ENCODE peak calls at places on chromosomes 2 and 18, in ten cellular contexts. B is lung microvascular endothelial cell; D is ELR; H is activated T-cell treated with anti-CD3 and anti-CD28 coated beads, Interleukin-2, amount 50 U/mL, for 72 hours; X is neural progenitor cell; I is iPS-NIHi11; E is WERI-Rb-1; O is stimulated activated CD4-positive, alpha-beta T cell treated with anti-CD3 and anti-CD28 coated beads, Interleukin-15, amount 100 ng/mL, for 1 hour; T is NCI-H146; S is glutamatergic neuron. N is an unnamed sample.

GRCh38 chr2:232203166-232203891 is 175.2 kb upstream of the ALPP start:
- DNase-seq in B (no peak), D (no peak), H (no peak), X (no peak), I (no peak), E (no peak), O (no peak), T (no peak), S (no peak), N (no peak)

GRCh38 chr2:30110773-30111172 is 36.0 kb upstream of the YPEL5 start:
- DNase-seq in B (no peak), D (peak), H (no peak), X (no peak), I (no peak), E (no peak), O (no peak), T (no peak), S (no peak), N (no peak)

GRCh38 chr2:75098856-75099255 is 100.5 kb downstream of the TACR1 start:
- DNase-seq in B (peak), D (peak), H (no peak), X (peak), I (peak), E (peak), O (no peak), T (peak), S (no peak), N (no peak)

GRCh38 chr2:197675246-197675645 is at the start of gene RFTN2:
- DNase-seq in B (peak), D (no peak), H (no peak), X (no peak), I (no peak), E (no peak), O (no peak), T (no peak), S (no peak), N (no peak)

GRCh38 chr18:76524900-76525698 is 30.1 kb upstream of the ZNF516 start:
- DNase-seq in B (peak), D (peak), H (no peak), X (peak), I (no peak), E (no peak), O (no peak), T (peak), S (no peak), N (no peak)

GRCh38 chr2:233063269-233063975 is 3.3 kb downstream of the INPP5D start:
- DNase-seq in B (no peak), D (no peak), H (no peak), X (peak), I (peak), E (peak), O (no peak), T (no peak), S (no peak), N (no peak)

GRCh38 chr2:200267350-200267749 is 39.1 kb upstream of the SPATS2L start:
- DNase-seq in B (no peak), D (no peak), H (no peak), X (no peak), I (no peak), E (no peak), O (no peak), T (no peak), S (no peak), N (no peak)

GRCh38 chr2:205733082-205733481 is 50.8 kb downstream of the NRP2 start:
- DNase-seq in B (no peak), D (no peak), H (no peak), X (no peak), I (no peak), E (no peak), O (no peak), T (no peak), S (no peak), N (no peak)

GRCh38 chr18:31206064-31206463 is 43.4 kb upstream of the DSC1 start:
- DNase-seq in B (no peak), D (no peak), H (no peak), X (no peak), I (no peak), E (no peak), O (no peak), T (no peak), S (no peak), N (no peak)

GRCh38 chr2:45236268-45236667 is 227.0 kb upstream of the SIX2 start:
- DNase-seq in B (no peak), D (no peak), H (no peak), X (no peak), I (no peak), E (no peak), O (no peak), T (no peak), S (no peak), N (no peak)

GRCh38 chr2:19879115-19879514 is 22.7 kb downstream of the TTC32 start:
- DNase-seq in B (no peak), D (no peak), H (no peak), X (no peak), I (no peak), E (no peak), O (no peak), T (no peak), S (no peak), N (no peak)

GRCh38 chr2:44392338-44392943 is 30.7 kb downstream of the CAMKMT start:
- DNase-seq in B (peak), D (peak), H (peak), X (peak), I (peak), E (peak), O (no peak), T (peak), S (peak), N (no peak)

GRCh38 chr2:151553-152328 is 105.4 kb upstream of the FAM110C start:
- DNase-seq in B (no peak), D (no peak), H (no peak), X (peak), I (peak), E (no peak), O (no peak), T (no peak), S (no peak), N (no peak)

GRCh38 chr2:47226124-47227040 is 71.3 kb upstream of the STPG4 start:
- DNase-seq in B (no peak), D (no peak), H (no peak), X (no peak), I (no peak), E (no peak), O (no peak), T (peak), S (no peak), N (no peak)

GRCh38 chr2:22756644-22757043 is 628.3 kb upstream of the KLHL29 start:
- DNase-seq in B (no peak), D (no peak), H (no peak), X (no peak), I (no peak), E (peak), O (no peak), T (no peak), S (no peak), N (no peak)

GRCh38 chr18:68024716-68025115 is 508.2 kb upstream of the DSEL start:
- DNase-seq in B (no peak), D (no peak), H (no peak), X (no peak), I (no peak), E (no peak), O (no peak), T (no peak), S (no peak), N (no peak)

GRCh38 chr18:79985172-79985571 is 3.2 kb downstream of the TXNL4A start:
- DNase-seq in B (no peak), D (no peak), H (no peak), X (no peak), I (no peak), E (no peak), O (no peak), T (no peak), S (no peak), N (no peak)

GRCh38 chr2:189580267-189580661 is 322 bp downstream of the SLC40A1 start:
- DNase-seq in B (peak), D (peak), H (peak), X (peak), I (peak), E (peak), O (no peak), T (peak), S (peak), N (peak)

GRCh38 chr2:204473224-204473623 is 72.1 kb upstream of the PARD3B start:
- DNase-seq in B (no peak), D (no peak), H (no peak), X (no peak), I (no peak), E (no peak), O (no peak), T (no peak), S (no peak), N (no peak)

GRCh38 chr2:74499269-74499939 is at the start of gene LBX2:
- DNase-seq in B (peak), D (peak), H (peak), X (peak), I (peak), E (no peak), O (no peak), T (no peak), S (peak), N (no peak)

GRCh38 chr18:13216092-13216582 is 2.4 kb upstream of the LDLRAD4 start:
- DNase-seq in B (peak), D (peak), H (peak), X (peak), I (peak), E (peak), O (no peak), T (peak), S (peak), N (peak)

GRCh38 chr2:164485541-164485940 is 135.7 kb downstream of the GRB14 start:
- DNase-seq in B (no peak), D (peak), H (no peak), X (no peak), I (no peak), E (no peak), O (no peak), T (no peak), S (no peak), N (no peak)

GRCh38 chr18:9719421-9719981 is 11.4 kb downstream of the RAB31 start:
- DNase-seq in B (no peak), D (peak), H (no peak), X (no peak), I (no peak), E (no peak), O (no peak), T (peak), S (no peak), N (no peak)

GRCh38 chr18:6145645-6146308 is 250.5 kb upstream of the TMEM200C start:
- DNase-seq in B (no peak), D (no peak), H (no peak), X (no peak), I (no peak), E (no peak), O (no peak), T (no peak), S (no peak), N (peak)

GRCh38 chr2:207258191-207258991 is 92.6 kb upstream of the KLF7 start:
- DNase-seq in B (no peak), D (peak), H (no peak), X (no peak), I (no peak), E (peak), O (no peak), T (no peak), S (peak), N (peak)

GRCh38 chr2:224973112-224974016 is 68.9 kb downstream of the DOCK10 start:
- DNase-seq in B (no peak), D (peak), H (no peak), X (no peak), I (no peak), E (no peak), O (no peak), T (no peak), S (no peak), N (no peak)

GRCh38 chr2:45691152-45691551 is 39.7 kb downstream of the PRKCE start:
- DNase-seq in B (no peak), D (no peak), H (no peak), X (no peak), I (no peak), E (no peak), O (no peak), T (no peak), S (no peak), N (no peak)

GRCh38 chr18:1252534-1252933 is 347.9 kb downstream of the ADCYAP1 start:
- DNase-seq in B (no peak), D (no peak), H (no peak), X (no peak), I (no peak), E (no peak), O (no peak), T (no peak), S (no peak), N (no peak)

GRCh38 chr2:60553992-60554648 is 666 bp upstream of the BCL11A start:
- DNase-seq in B (peak), D (peak), H (peak), X (peak), I (peak), E (peak), O (no peak), T (peak), S (peak), N (peak)

GRCh38 chr2:145066151-145066661 is 546.3 kb upstream of the ZEB2 start:
- DNase-seq in B (no peak), D (no peak), H (no peak), X (no peak), I (no peak), E (no peak), O (no peak), T (no peak), S (no peak), N (no peak)